ENCODE peak calls at places on chromosomes 16 and 17, in four cellular contexts. I is mesendoderm, Q is H9, T is H1. P is an unnamed sample.
A peak's percentile ranks its signal among the peaks of the same experiment; 100 is the strongest.

GRCh38 chr17:68288804-68289203 is 2.1 kb downstream of the SLC16A6 start:
- DNase-seq in I (peak; percentile 27), Q (no peak), T (no peak), P (no peak)

GRCh38 chr16:51409001-51409675 is 258.1 kb upstream of the SALL1 start:
- DNase-seq in I (no peak), Q (no peak), T (no peak), P (peak; percentile 41)

GRCh38 chr16:13427943-13428342 is 492.0 kb upstream of the ERCC4 start:
- DNase-seq in I (no peak), Q (no peak), T (no peak), P (no peak)

GRCh38 chr17:57739402-57740224 is 5.5 kb downstream of the CCDC182 start:
- DNase-seq in I (peak; percentile 58), Q (peak; percentile 60), T (no peak), P (no peak)

GRCh38 chr16:54171855-54172537 is 114.6 kb downstream of the IRX3 start:
- DNase-seq in I (peak; percentile 9), Q (no peak), T (no peak), P (peak; percentile 65)

GRCh38 chr17:73325527-73325842 is 13.7 kb upstream of the CDC42EP4 start:
- DNase-seq in I (no peak), Q (no peak), T (no peak), P (peak; percentile 63)

GRCh38 chr17:68790931-68791330 is 164.3 kb downstream of the ABCA8 start:
- DNase-seq in I (no peak), Q (no peak), T (no peak), P (no peak)

GRCh38 chr16:66610111-66610820 is 5.8 kb downstream of the CMTM3 start:
- DNase-seq in I (no peak), Q (no peak), T (no peak), P (no peak)

GRCh38 chr17:2222901-2223616 is 80.5 kb downstream of the SMG6 start:
- DNase-seq in I (no peak), Q (no peak), T (no peak), P (peak; percentile 80)

GRCh38 chr17:6666077-6666521 is 14.5 kb downstream of the C17orf100 start:
- DNase-seq in I (peak; percentile 87), Q (peak; percentile 90), T (peak; percentile 66), P (peak; percentile 79)

GRCh38 chr17:13835151-13835550 is 233.4 kb upstream of the HS3ST3A1 start:
- DNase-seq in I (no peak), Q (no peak), T (no peak), P (no peak)

GRCh38 chr17:41298458-41299135 is 4.1 kb downstream of the KRTAP29-1 start:
- DNase-seq in I (no peak), Q (peak; percentile 46), T (no peak), P (no peak)

GRCh38 chr16:3497771-3498170 is 2.5 kb upstream of the C16orf90 start:
- DNase-seq in I (no peak), Q (no peak), T (no peak), P (no peak)

GRCh38 chr17:50076591-50077235 is 18.4 kb upstream of the PDK2 start:
- DNase-seq in I (peak; percentile 16), Q (peak; percentile 91), T (no peak), P (no peak)

GRCh38 chr16:49866533-49867155 is 10.7 kb upstream of the ZNF423 start:
- DNase-seq in I (no peak), Q (peak; percentile 68), T (no peak), P (no peak)

GRCh38 chr17:82438401-82439193 is 12.0 kb downstream of the CYBC1 start:
- DNase-seq in I (no peak), Q (no peak), T (no peak), P (no peak)

GRCh38 chr16:87172632-87173031 is 144.6 kb downstream of the C16orf95 start:
- DNase-seq in I (peak; percentile 45), Q (no peak), T (no peak), P (no peak)

GRCh38 chr17:45270828-45271418 is 9.0 kb upstream of the SPATA32 start:
- DNase-seq in I (peak; percentile 40), Q (peak; percentile 82), T (no peak), P (no peak)

GRCh38 chr17:78376161-78376560 is 2.3 kb upstream of the PGS1 start:
- DNase-seq in I (no peak), Q (no peak), T (no peak), P (no peak)

GRCh38 chr16:4179020-4179419 is 62.8 kb upstream of the ADCY9 start:
- DNase-seq in I (peak; percentile 11), Q (no peak), T (no peak), P (peak; percentile 54)

GRCh38 chr16:52521570-52521969 is 25.4 kb downstream of the TOX3 start:
- DNase-seq in I (no peak), Q (no peak), T (no peak), P (no peak)

GRCh38 chr17:76402711-76403110 is 18.3 kb downstream of the SPHK1 start:
- DNase-seq in I (no peak), Q (no peak), T (no peak), P (no peak)
- H3K56ac ChIP-seq in I (no peak overlapping the region), Q (no peak overlapping the region), T (no peak overlapping the region), P (no peak overlapping the region)

GRCh38 chr16:23424292-23424958 is 28.6 kb downstream of the COG7 start:
- DNase-seq in I (no peak), Q (no peak), T (no peak), P (peak; percentile 33)

GRCh38 chr16:23416816-23417215 is 36.2 kb downstream of the COG7 start:
- DNase-seq in I (no peak), Q (no peak), T (no peak), P (no peak)

GRCh38 chr16:23414731-23415130 is 38.3 kb downstream of the COG7 start:
- DNase-seq in I (no peak), Q (no peak), T (no peak), P (no peak)

GRCh38 chr16:23423496-23424049 is 29.4 kb downstream of the COG7 start:
- DNase-seq in I (no peak), Q (no peak), T (no peak), P (peak; percentile 99)

GRCh38 chr16:23420011-23420410 is 33.0 kb downstream of the COG7 start:
- DNase-seq in I (no peak), Q (no peak), T (no peak), P (peak; percentile 47)
- H3K56ac ChIP-seq in I (no peak overlapping the region), Q (no peak overlapping the region), T (no peak overlapping the region), P (no peak overlapping the region)

GRCh38 chr17:48563867-48564199 is 14.3 kb downstream of the HOXB4 start:
- DNase-seq in I (no peak), Q (no peak), T (no peak), P (no peak)

GRCh38 chr17:48564200-48565023 is 13.7 kb downstream of the HOXB4 start:
- DNase-seq in I (no peak), Q (peak; percentile 58), T (no peak), P (no peak)

GRCh38 chr17:48563385-48563838 is 14.7 kb downstream of the HOXB4 start:
- DNase-seq in I (no peak), Q (no peak), T (no peak), P (peak; percentile 72)

GRCh38 chr17:48561894-48562810 is 16.0 kb downstream of the HOXB4 start:
- DNase-seq in I (no peak), Q (no peak), T (no peak), P (peak; percentile 68)

DNA sequence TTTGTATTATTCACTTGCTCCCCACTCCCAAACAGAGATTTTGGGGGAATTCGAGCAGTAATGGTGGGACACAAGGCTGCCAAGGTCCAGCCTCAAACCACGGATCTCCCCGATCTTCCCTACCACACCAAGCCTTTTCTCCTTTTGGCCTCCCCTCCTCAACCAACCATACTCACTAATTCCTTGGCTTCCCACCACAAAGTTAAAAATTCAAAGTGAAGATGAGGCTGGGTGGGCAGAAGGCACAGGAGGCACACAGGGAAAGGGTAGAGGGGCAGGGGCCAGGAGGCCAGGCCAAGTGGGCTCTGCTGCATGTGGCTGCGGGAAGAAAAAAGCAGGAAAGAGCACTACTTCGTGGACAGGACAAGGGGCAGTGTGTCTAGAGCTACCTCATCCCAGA is 15.2 kb downstream of the HOXB4 start:
- DNase-seq in I (no peak), Q (no peak), T (no peak), P (no peak)
- H3K56ac ChIP-seq in I (no peak overlapping the region), Q (no peak overlapping the region), T (no peak overlapping the region), P (peak overlapping the region; percentile 67)

GRCh38 chr17:36786867-36787266 is 150.4 kb upstream of the LHX1 start:
- DNase-seq in I (no peak), Q (no peak), T (no peak), P (no peak)
- H3K56ac ChIP-seq in I (no peak overlapping the region), Q (no peak overlapping the region), T (no peak overlapping the region), P (no peak overlapping the region)

DNA sequence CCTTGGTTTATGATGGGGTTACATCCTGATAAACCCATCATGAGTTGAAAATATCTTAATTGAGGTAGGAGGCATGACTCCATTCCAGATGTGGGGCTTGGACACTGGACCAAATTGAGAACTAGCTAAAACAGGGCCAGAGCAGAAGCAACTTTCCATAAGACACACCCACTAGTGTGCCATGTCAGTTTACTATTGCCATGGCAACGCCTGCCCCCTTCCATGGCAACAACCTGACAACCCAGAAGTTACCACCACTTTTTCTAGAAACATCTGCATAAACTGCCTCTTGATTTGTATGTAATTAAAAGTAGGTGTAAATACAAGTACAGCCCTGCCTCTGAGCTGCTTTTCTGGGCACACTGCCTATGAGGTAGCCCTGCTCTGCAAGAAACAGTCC is 19.6 kb upstream of the SCNN1B start:
- DNase-seq in I (peak; percentile 50), Q (no peak), T (no peak), P (no peak)
- H3K56ac ChIP-seq in I (no peak overlapping the region), Q (no peak overlapping the region), T (no peak overlapping the region), P (no peak overlapping the region)